ENCODE peak calls at places on chromosomes 3 and 15, in ten cellular contexts. One of them, this sample, is unnamed.

GRCh38 chr3:72214065-72215048 is 429.4 kb upstream of the PROK2 start:
- DNase-seq in sigmoid colon: no peak
- DNase-seq in A549: no peak
- DNase-seq in uterus: peak; percentile 35
- DNase-seq in body of pancreas: no peak
- DNase-seq in stomach: no peak
- DNase-seq in NB4: no peak
- DNase-seq in ovary: no peak
- DNase-seq in IMR-90: no peak
- DNase-seq in tibial nerve: no peak
- DNase-seq in this sample: no peak

GRCh38 chr15:89812126-89812846 is 2.4 kb downstream of the ANPEP start:
- DNase-seq in tibial nerve: peak; percentile 64
- DNase-seq in sigmoid colon: peak; percentile 83
- DNase-seq in NB4: peak; percentile 89
- DNase-seq in IMR-90: no peak
- DNase-seq in uterus: no peak
- DNase-seq in body of pancreas: peak; percentile 92
- DNase-seq in stomach: peak; percentile 74
- DNase-seq in A549: no peak
- DNase-seq in ovary: no peak
- DNase-seq in this sample: peak; percentile 62

GRCh38 chr3:187742351-187743171 is 2.7 kb downstream of the BCL6 start:
- DNase-seq in tibial nerve: no peak
- DNase-seq in uterus: peak; percentile 72
- DNase-seq in NB4: peak; percentile 22
- DNase-seq in IMR-90: peak; percentile 45
- DNase-seq in body of pancreas: peak; percentile 54
- DNase-seq in stomach: peak; percentile 55
- DNase-seq in ovary: peak; percentile 48
- DNase-seq in A549: no peak
- DNase-seq in sigmoid colon: no peak
- DNase-seq in this sample: peak; percentile 66

GRCh38 chr3:111539351-111540331 is 2.4 kb upstream of the CD96 start:
- DNase-seq in tibial nerve: no peak
- DNase-seq in NB4: peak; percentile 40
- DNase-seq in uterus: no peak
- DNase-seq in stomach: peak; percentile 71
- DNase-seq in body of pancreas: peak; percentile 64
- DNase-seq in A549: peak; percentile 61
- DNase-seq in ovary: peak; percentile 8
- DNase-seq in sigmoid colon: no peak
- DNase-seq in IMR-90: peak; percentile 41
- DNase-seq in this sample: peak; percentile 24

GRCh38 chr15:71549100-71549499 is 261.3 kb upstream of the NR2E3 start:
- DNase-seq in uterus: no peak
- DNase-seq in sigmoid colon: no peak
- DNase-seq in NB4: no peak
- DNase-seq in IMR-90: no peak
- DNase-seq in body of pancreas: no peak
- DNase-seq in tibial nerve: no peak
- DNase-seq in A549: no peak
- DNase-seq in stomach: no peak
- DNase-seq in ovary: no peak
- DNase-seq in this sample: no peak

GRCh38 chr3:153925826-153926514 is 195.2 kb upstream of the ARHGEF26 start:
- DNase-seq in NB4: no peak
- DNase-seq in IMR-90: no peak
- DNase-seq in sigmoid colon: no peak
- DNase-seq in tibial nerve: no peak
- DNase-seq in body of pancreas: no peak
- DNase-seq in A549: no peak
- DNase-seq in stomach: no peak
- DNase-seq in ovary: no peak
- DNase-seq in uterus: no peak
- DNase-seq in this sample: no peak

GRCh38 chr3:38992117-38992779 is 59.5 kb downstream of the SCN11A start:
- DNase-seq in sigmoid colon: no peak
- DNase-seq in tibial nerve: no peak
- DNase-seq in stomach: no peak
- DNase-seq in uterus: no peak
- DNase-seq in A549: peak; percentile 42
- DNase-seq in ovary: no peak
- DNase-seq in NB4: no peak
- DNase-seq in IMR-90: peak; percentile 91
- DNase-seq in body of pancreas: no peak
- DNase-seq in this sample: no peak

GRCh38 chr15:47750030-47750739 is 32.9 kb downstream of the SEMA6D start:
- DNase-seq in NB4: no peak
- DNase-seq in stomach: no peak
- DNase-seq in body of pancreas: no peak
- DNase-seq in A549: no peak
- DNase-seq in ovary: no peak
- DNase-seq in IMR-90: peak; percentile 91
- DNase-seq in tibial nerve: no peak
- DNase-seq in uterus: no peak
- DNase-seq in sigmoid colon: no peak
- DNase-seq in this sample: no peak

GRCh38 chr15:58269455-58270414 is 131.6 kb downstream of the AQP9 start:
- DNase-seq in ovary: no peak
- DNase-seq in sigmoid colon: no peak
- DNase-seq in uterus: no peak
- DNase-seq in stomach: no peak
- DNase-seq in NB4: peak; percentile 79
- DNase-seq in body of pancreas: peak; percentile 29
- DNase-seq in IMR-90: peak; percentile 71
- DNase-seq in tibial nerve: no peak
- DNase-seq in A549: peak; percentile 53
- DNase-seq in this sample: peak; percentile 39

GRCh38 chr3:9730747-9731205 is 759 bp upstream of the BRPF1 start:
- DNase-seq in stomach: no peak
- DNase-seq in sigmoid colon: no peak
- DNase-seq in tibial nerve: no peak
- DNase-seq in body of pancreas: no peak
- DNase-seq in A549: peak; percentile 84
- DNase-seq in NB4: peak; percentile 49
- DNase-seq in IMR-90: no peak
- DNase-seq in uterus: no peak
- DNase-seq in ovary: no peak
- DNase-seq in this sample: no peak

GRCh38 chr3:9732753-9733115 is 1.2 kb downstream of the BRPF1 start:
- DNase-seq in A549: no peak
- DNase-seq in IMR-90: peak; percentile 10
- DNase-seq in body of pancreas: peak; percentile 20
- DNase-seq in NB4: no peak
- DNase-seq in sigmoid colon: no peak
- DNase-seq in uterus: no peak
- DNase-seq in tibial nerve: no peak
- DNase-seq in stomach: no peak
- DNase-seq in ovary: no peak
- DNase-seq in this sample: peak; percentile 23

GRCh38 chr3:9732080-9732752 is 681 bp downstream of the BRPF1 start:
- DNase-seq in uterus: no peak
- DNase-seq in A549: peak; percentile 41
- DNase-seq in NB4: peak; percentile 85
- DNase-seq in IMR-90: no peak
- DNase-seq in tibial nerve: no peak
- DNase-seq in ovary: no peak
- DNase-seq in stomach: peak; percentile 29
- DNase-seq in sigmoid colon: no peak
- DNase-seq in body of pancreas: peak; percentile 17
- DNase-seq in this sample: peak; percentile 64

GRCh38 chr3:9729419-9729818 is 2.1 kb upstream of the BRPF1 start:
- DNase-seq in sigmoid colon: no peak
- DNase-seq in A549: no peak
- DNase-seq in uterus: no peak
- DNase-seq in NB4: no peak
- DNase-seq in IMR-90: no peak
- DNase-seq in tibial nerve: no peak
- DNase-seq in ovary: no peak
- DNase-seq in body of pancreas: no peak
- DNase-seq in stomach: no peak
- DNase-seq in this sample: no peak

DNA sequence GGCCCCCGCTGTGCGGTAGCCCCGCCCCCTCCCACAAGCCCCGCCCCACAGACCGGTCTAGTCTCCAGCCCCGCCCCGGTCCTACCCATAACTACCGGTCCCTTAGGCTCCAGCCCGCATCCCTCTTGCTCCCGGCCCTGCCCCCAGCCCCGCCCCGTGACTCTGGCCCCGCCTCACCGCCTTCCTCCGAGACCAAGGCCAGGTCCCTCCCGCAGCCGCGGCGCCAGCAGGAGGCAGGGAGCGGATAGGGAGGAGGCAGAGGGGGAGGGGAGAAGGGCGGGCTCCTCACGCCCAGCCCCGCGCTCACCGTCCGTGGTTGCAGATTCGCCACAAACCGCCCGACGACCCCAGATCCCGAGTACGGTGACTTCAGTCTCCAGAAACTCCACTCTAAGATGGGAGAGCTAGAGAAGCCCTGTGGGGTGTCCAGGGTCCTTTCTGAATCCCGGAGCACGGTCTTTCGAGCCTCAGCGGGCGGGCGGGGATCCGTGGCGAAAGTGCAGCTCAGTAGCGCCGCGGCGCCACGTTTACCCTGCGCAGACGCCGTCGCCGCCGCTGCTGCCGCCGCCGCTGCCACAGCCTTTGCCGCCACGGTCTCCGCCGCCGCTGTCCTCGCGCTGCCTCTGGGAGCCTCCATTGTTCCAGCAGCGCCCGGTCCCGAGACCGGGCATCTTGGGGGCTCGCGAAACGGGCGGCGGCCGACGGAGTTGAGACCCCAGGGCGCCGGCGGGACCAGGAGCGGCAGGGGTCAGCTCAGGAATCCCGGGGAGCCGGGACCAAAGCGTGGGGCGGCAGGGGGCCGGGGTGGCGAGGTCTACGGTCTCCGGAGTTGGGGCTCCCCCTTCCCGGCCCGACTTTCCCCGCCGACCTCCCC is at the start of gene BRPF1:
- DNase-seq in ovary: peak; percentile 100
- DNase-seq in sigmoid colon: peak; percentile 100
- DNase-seq in NB4: peak; percentile 99
- DNase-seq in IMR-90: peak; percentile 99
- DNase-seq in A549: peak; percentile 98
- DNase-seq in tibial nerve: peak; percentile 100
- DNase-seq in body of pancreas: peak; percentile 100
- DNase-seq in stomach: peak; percentile 100
- DNase-seq in uterus: peak; percentile 100
- DNase-seq in this sample: peak; percentile 100
- TF ChIP-seq POLR2A in ovary: peak; percentile 51
- TF ChIP-seq POLR2A in sigmoid colon: peak; percentile 47
- TF ChIP-seq POLR2A in NB4: peak; percentile 72
- TF ChIP-seq POLR2A in IMR-90: peak; percentile 75
- TF ChIP-seq POLR2A in A549: peak; percentile 63
- TF ChIP-seq POLR2A in tibial nerve: no peak
- TF ChIP-seq POLR2A in body of pancreas: no peak
- TF ChIP-seq POLR2A in stomach: no peak
- TF ChIP-seq POLR2A in uterus: no peak
- TF ChIP-seq POLR2A in this sample: peak; percentile 55

GRCh38 chr3:96814581-96815567 is at the start of gene EPHA6:
- DNase-seq in tibial nerve: no peak
- DNase-seq in stomach: no peak
- DNase-seq in NB4: no peak
- DNase-seq in IMR-90: no peak
- DNase-seq in A549: no peak
- DNase-seq in uterus: no peak
- DNase-seq in ovary: peak; percentile 17
- DNase-seq in sigmoid colon: peak; percentile 66
- DNase-seq in body of pancreas: peak; percentile 15
- DNase-seq in this sample: no peak

GRCh38 chr3:96813820-96814580 is 394 bp upstream of the EPHA6 start:
- DNase-seq in ovary: peak; percentile 78
- DNase-seq in sigmoid colon: peak; percentile 84
- DNase-seq in IMR-90: peak; percentile 7
- DNase-seq in A549: peak; percentile 31
- DNase-seq in NB4: no peak
- DNase-seq in tibial nerve: no peak
- DNase-seq in stomach: peak; percentile 35
- DNase-seq in uterus: peak; percentile 45
- DNase-seq in body of pancreas: peak; percentile 65
- DNase-seq in this sample: no peak

DNA sequence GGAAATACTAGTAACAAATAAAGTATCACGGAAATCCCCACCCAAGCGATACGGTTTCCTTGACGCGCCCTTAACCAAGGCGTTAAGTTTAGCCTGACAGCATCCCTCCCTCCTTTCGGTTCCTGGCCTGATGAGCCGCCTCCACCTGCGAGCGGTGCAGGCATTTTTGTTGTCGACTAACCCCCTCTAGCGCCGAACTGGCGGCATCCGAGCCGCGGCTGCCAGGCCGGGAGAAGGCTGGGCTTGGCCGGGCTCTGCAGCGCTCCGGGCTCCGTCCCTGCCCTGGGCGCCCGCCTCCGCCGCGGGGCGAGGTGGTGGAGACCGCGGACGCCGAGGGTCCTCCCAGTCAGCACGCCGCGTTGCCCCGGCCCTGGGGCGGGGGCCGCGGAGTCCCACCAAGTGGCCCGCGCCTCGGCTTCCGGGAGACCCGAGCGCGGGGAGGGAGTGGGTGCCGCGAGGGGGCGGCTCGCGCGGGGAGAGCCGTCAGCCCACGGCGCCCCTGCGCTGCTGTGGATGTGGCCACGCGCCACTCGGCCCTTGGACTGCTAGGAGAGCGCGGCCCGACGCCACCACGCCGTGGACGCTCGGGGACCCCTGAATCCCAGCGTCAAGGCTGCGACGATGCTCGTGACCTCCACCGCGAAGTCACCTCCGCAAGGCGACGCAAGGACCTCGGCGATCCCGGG is 1.1 kb upstream of the EPHA6 start:
- DNase-seq in NB4: peak; percentile 50
- DNase-seq in A549: peak; percentile 63
- DNase-seq in body of pancreas: peak; percentile 82
- DNase-seq in uterus: peak; percentile 67
- DNase-seq in sigmoid colon: peak; percentile 89
- DNase-seq in tibial nerve: peak; percentile 33
- DNase-seq in IMR-90: peak; percentile 30
- DNase-seq in stomach: peak; percentile 62
- DNase-seq in ovary: peak; percentile 78
- DNase-seq in this sample: peak; percentile 54
- TF ChIP-seq CTCF in NB4: peak; percentile 23
- TF ChIP-seq CTCF in A549: peak; percentile 66
- TF ChIP-seq CTCF in body of pancreas: peak; percentile 80
- TF ChIP-seq CTCF in uterus: peak; percentile 36
- TF ChIP-seq CTCF in sigmoid colon: no peak
- TF ChIP-seq CTCF in tibial nerve: peak; percentile 49
- TF ChIP-seq CTCF in IMR-90: peak; percentile 63
- TF ChIP-seq CTCF in stomach: peak; percentile 43
- TF ChIP-seq CTCF in ovary: peak; percentile 33
- TF ChIP-seq CTCF in this sample: peak; percentile 48

GRCh38 chr3:67073812-67074211 is 75.7 kb downstream of the KBTBD8 start:
- DNase-seq in ovary: no peak
- DNase-seq in body of pancreas: no peak
- DNase-seq in NB4: no peak
- DNase-seq in uterus: no peak
- DNase-seq in stomach: no peak
- DNase-seq in tibial nerve: no peak
- DNase-seq in IMR-90: no peak
- DNase-seq in A549: no peak
- DNase-seq in sigmoid colon: no peak
- DNase-seq in this sample: no peak
- TF ChIP-seq POLR2A in ovary: no peak
- TF ChIP-seq POLR2A in body of pancreas: no peak
- TF ChIP-seq POLR2A in NB4: no peak
- TF ChIP-seq POLR2A in uterus: no peak
- TF ChIP-seq POLR2A in stomach: no peak
- TF ChIP-seq POLR2A in tibial nerve: no peak
- TF ChIP-seq POLR2A in IMR-90: no peak
- TF ChIP-seq POLR2A in A549: no peak
- TF ChIP-seq POLR2A in sigmoid colon: no peak
- TF ChIP-seq POLR2A in this sample: no peak

GRCh38 chr3:191244242-191244867 is 45.3 kb downstream of the OSTN start:
- DNase-seq in NB4: no peak
- DNase-seq in sigmoid colon: no peak
- DNase-seq in uterus: no peak
- DNase-seq in stomach: no peak
- DNase-seq in ovary: no peak
- DNase-seq in tibial nerve: no peak
- DNase-seq in A549: no peak
- DNase-seq in body of pancreas: no peak
- DNase-seq in IMR-90: peak; percentile 35
- DNase-seq in this sample: no peak
- TF ChIP-seq CTCF in NB4: no peak
- TF ChIP-seq CTCF in sigmoid colon: no peak
- TF ChIP-seq CTCF in uterus: no peak
- TF ChIP-seq CTCF in stomach: peak; percentile 48
- TF ChIP-seq CTCF in ovary: no peak
- TF ChIP-seq CTCF in tibial nerve: peak; percentile 41
- TF ChIP-seq CTCF in A549: peak; percentile 20
- TF ChIP-seq CTCF in body of pancreas: peak; percentile 28
- TF ChIP-seq CTCF in IMR-90: peak; percentile 59
- TF ChIP-seq CTCF in this sample: peak; percentile 48